ENCODE peak calls at places on chromosome 22, in ten cellular contexts. H is stomach, N is body of pancreas, S is H54, F is Peyer's patch, I is A549, U is GM12891, Z is upper lobe of left lung, R is transverse colon, B is lower leg skin. Q is an unnamed sample.

GRCh38 chr22:48222742-48223487 is 1460.5 kb downstream of the TBC1D22A start:
- DNase-seq in I (no peak), B (peak), F (peak), U (no peak), S (no peak), H (no peak), Z (no peak), R (no peak), N (no peak), Q (no peak)

GRCh38 chr22:47165338-47165931 is 403.0 kb downstream of the TBC1D22A start:
- DNase-seq in S (no peak), I (no peak), H (no peak), F (peak), N (peak), B (peak), U (no peak), R (peak), Z (peak), Q (no peak)

GRCh38 chr22:45496451-45496941 is 6.2 kb upstream of the FBLN1 start:
- DNase-seq in F (peak), N (no peak), Z (no peak), U (no peak), H (no peak), I (no peak), S (no peak), B (no peak), R (no peak), Q (no peak)

GRCh38 chr22:44396021-44396726 is 83.4 kb upstream of the SHISAL1 start:
- DNase-seq in H (peak), U (no peak), F (peak), I (no peak), S (no peak), Z (no peak), N (peak), R (no peak), B (peak), Q (no peak)

GRCh38 chr22:50157976-50158375 is 12.6 kb upstream of the PANX2 start:
- DNase-seq in B (peak), F (peak), N (no peak), Z (peak), U (no peak), H (peak), R (peak), I (no peak), S (no peak), Q (no peak)

GRCh38 chr22:47446821-47447810 is 684.7 kb downstream of the TBC1D22A start:
- DNase-seq in I (no peak), N (no peak), F (peak), Z (no peak), B (peak), S (no peak), R (no peak), U (no peak), H (no peak), Q (no peak)

GRCh38 chr22:40009953-40010751 is 15.4 kb downstream of the FAM83F start:
- DNase-seq in S (no peak), F (no peak), U (no peak), R (no peak), I (no peak), Z (no peak), B (no peak), H (no peak), N (no peak), Q (no peak)

GRCh38 chr22:27107005-27107404 is 449.6 kb downstream of the MIAT start:
- DNase-seq in H (no peak), B (no peak), F (no peak), N (no peak), Z (no peak), U (no peak), S (no peak), I (no peak), R (no peak), Q (no peak)

GRCh38 chr22:44259366-44260215 is 53.2 kb downstream of the SHISAL1 start:
- DNase-seq in Z (peak), F (peak), B (peak), N (no peak), U (no peak), S (no peak), I (no peak), R (no peak), H (no peak), Q (no peak)

GRCh38 chr22:37054078-37054440 is 2.5 kb downstream of the KCTD17 start:
- DNase-seq in U (no peak), N (no peak), Z (no peak), I (no peak), B (no peak), S (no peak), H (no peak), F (no peak), R (no peak), Q (no peak)

GRCh38 chr22:23565288-23565941 is 14.7 kb downstream of the IGLL1 start:
- DNase-seq in U (no peak), B (no peak), N (no peak), F (no peak), Z (no peak), H (no peak), I (peak), R (peak), S (no peak), Q (peak)

GRCh38 chr22:43849731-43850130 is 12.6 kb downstream of the SULT4A1 start:
- DNase-seq in I (no peak), H (no peak), N (no peak), F (peak), U (no peak), Z (no peak), S (no peak), R (no peak), B (peak), Q (no peak)

GRCh38 chr22:49394116-49394785 is 433.4 kb downstream of the BRD1 start:
- DNase-seq in F (no peak), R (no peak), I (no peak), U (no peak), Z (no peak), H (no peak), S (no peak), B (no peak), N (no peak), Q (no peak)

GRCh38 chr22:49048591-49048990 is 779.1 kb downstream of the BRD1 start:
- DNase-seq in B (no peak), H (no peak), R (no peak), I (no peak), U (no peak), F (no peak), S (no peak), N (no peak), Z (no peak), Q (no peak)

GRCh38 chr22:43346521-43346929 is 3.4 kb upstream of the SCUBE1 start:
- DNase-seq in F (peak), U (peak), H (peak), Z (peak), R (peak), B (peak), I (peak), S (no peak), N (peak), Q (peak)

DNA sequence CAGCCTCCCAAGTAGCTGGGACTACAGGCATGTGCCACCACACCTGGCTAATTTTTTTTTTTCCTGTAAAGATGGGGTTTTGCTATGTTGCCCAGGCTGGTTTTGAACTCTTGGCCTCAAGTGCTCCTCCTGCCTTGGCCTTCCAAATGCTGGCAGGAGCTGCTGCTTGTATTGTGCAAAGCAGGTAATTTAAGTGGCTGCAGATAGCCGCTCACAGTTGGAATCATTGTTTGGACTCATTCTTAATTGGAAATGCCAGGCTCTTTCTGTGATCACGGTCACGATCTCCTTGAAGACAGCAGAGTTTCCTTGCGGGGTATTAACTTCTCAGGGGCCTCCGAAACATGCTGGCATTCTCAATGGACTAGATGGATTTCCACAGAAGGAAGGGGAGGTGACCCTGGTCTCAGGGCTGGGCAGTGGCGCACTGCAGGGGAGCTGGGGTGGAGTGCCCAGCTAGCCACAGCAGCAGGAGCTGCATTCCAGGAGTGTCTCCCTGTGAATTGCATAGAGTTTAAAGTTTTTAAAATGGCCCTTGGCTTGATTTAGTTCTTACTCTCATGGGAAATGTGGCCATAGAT is 136.1 kb downstream of the MORC2 start:
- DNase-seq in S (no peak), Z (no peak), N (no peak), I (no peak), H (no peak), F (peak), U (no peak), B (peak), R (no peak), Q (no peak)
- TF ChIP-seq POLR2A in S (no peak), Z (no peak), N (no peak), I (no peak), H (no peak), F (no peak), U (no peak), B (no peak), R (no peak), Q (no peak)

GRCh38 chr22:20204821-20205220 is 54.0 kb upstream of the CCDC188 start:
- DNase-seq in U (no peak), I (no peak), B (no peak), R (no peak), N (no peak), H (no peak), S (no peak), Z (no peak), F (no peak), Q (no peak)

GRCh38 chr22:20207277-20208025 is 56.6 kb upstream of the CCDC188 start:
- DNase-seq in N (no peak), U (no peak), B (no peak), F (no peak), H (no peak), R (no peak), S (no peak), I (no peak), Z (no peak), Q (no peak)

GRCh38 chr22:20206709-20207215 is 55.9 kb upstream of the CCDC188 start:
- DNase-seq in H (peak), R (peak), I (peak), N (peak), S (peak), U (no peak), B (no peak), F (peak), Z (peak), Q (no peak)

GRCh38 chr22:20205464-20205963 is 54.7 kb upstream of the CCDC188 start:
- DNase-seq in U (no peak), H (no peak), I (no peak), B (no peak), R (no peak), S (no peak), N (no peak), Z (no peak), F (no peak), Q (no peak)

GRCh38 chr22:20205964-20206708 is 55.3 kb upstream of the CCDC188 start:
- DNase-seq in F (peak), I (peak), Z (peak), R (peak), B (peak), N (peak), S (peak), U (peak), H (peak), Q (peak)
- TF ChIP-seq POLR2A in F (peak), I (peak), Z (peak), R (peak), B (no peak), N (peak), S (peak), U (no peak), H (peak), Q (peak)

DNA sequence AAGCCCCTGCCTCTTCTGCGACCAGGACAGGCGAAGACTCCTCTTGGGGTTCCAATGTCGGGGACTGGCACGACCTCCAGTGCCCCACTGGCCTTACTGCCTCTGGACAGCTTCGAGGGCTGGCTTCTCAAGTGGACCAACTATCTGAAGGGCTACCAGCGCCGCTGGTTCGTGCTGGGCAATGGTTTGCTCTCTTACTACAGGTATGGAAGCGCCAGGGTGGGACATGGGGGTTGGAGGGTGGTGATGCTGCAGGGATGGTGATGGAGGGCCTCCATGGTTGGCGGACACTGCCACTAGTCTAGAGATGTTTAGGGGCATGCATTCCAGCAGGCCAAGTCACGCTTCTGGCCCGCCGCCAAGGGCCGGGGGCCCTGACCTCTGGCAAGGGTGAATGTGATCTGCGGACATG is 683 bp downstream of the OSBP2 start:
- DNase-seq in R (no peak), I (no peak), F (no peak), H (no peak), S (no peak), Z (peak), N (peak), U (no peak), B (peak), Q (no peak)
- TF ChIP-seq POLR2A in R (no peak), I (no peak), F (no peak), H (no peak), S (no peak), Z (no peak), N (no peak), U (no peak), B (no peak), Q (no peak)

GRCh38 chr22:35742342-35743100 is 24.8 kb downstream of the APOL5 start:
- DNase-seq in B (no peak), Z (no peak), I (peak), N (no peak), S (peak), F (no peak), U (no peak), H (no peak), R (no peak), Q (peak)
- TF ChIP-seq POLR2A in B (no peak), Z (no peak), I (no peak), N (no peak), S (no peak), F (no peak), U (no peak), H (no peak), R (no peak), Q (peak)

GRCh38 chr22:28772633-28773460 is at the start of gene CCDC117:
- DNase-seq in H (peak), U (peak), B (peak), I (peak), F (peak), Z (peak), S (peak), R (peak), N (peak), Q (peak)
- TF ChIP-seq POLR2A in H (no peak), U (peak), B (peak), I (peak), F (peak), Z (peak), S (peak), R (peak), N (peak), Q (peak)

GRCh38 chr22:41530612-41531421 is 13.5 kb downstream of the POLR3H start:
- DNase-seq in B (no peak), S (no peak), I (no peak), F (no peak), R (no peak), H (no peak), Z (no peak), U (no peak), N (no peak), Q (no peak)
- TF ChIP-seq POLR2A in B (no peak), S (no peak), I (no peak), F (no peak), R (no peak), H (no peak), Z (no peak), U (no peak), N (no peak), Q (no peak)

DNA sequence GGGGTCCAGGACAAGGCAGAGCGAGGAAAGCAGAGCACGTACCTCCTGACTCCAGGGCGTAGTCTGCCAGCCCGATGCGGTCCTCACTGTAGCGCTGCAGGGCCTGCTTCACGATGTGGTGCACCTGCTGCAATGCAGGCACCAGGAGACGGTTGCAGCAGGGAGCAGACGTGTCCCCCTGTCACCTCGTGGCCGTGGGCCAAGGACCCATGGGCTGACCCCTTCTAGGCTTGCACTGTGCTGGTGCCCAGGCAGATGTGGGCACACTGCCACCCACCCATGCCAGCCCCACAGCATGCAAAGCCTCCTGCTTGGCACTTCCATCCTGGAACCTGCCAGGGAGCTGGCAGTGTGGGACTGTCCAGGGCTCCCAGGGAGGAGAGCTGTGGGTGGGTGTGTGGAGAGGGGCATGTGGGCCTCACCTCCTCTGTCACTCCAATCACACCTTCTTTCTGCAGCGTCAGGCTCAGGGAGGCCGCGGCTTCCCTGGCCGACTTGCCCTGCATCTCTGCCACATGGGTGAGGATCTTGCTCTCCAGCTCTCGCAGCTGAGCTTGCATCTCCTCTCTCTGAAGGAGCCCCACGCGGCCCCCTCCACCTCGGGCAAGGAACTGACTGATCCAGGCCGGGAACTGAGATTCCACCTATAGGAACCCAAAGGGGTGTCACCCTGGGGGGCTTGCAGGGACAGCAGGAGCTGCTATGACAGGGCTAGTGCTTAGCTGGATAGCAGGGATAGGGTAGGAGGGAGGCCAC is 16.3 kb downstream of the SUN2 start:
- DNase-seq in N (no peak), I (no peak), B (no peak), F (no peak), R (no peak), H (no peak), U (no peak), S (no peak), Z (no peak), Q (no peak)
- TF ChIP-seq POLR2A in N (no peak), I (no peak), B (no peak), F (no peak), R (no peak), H (no peak), U (peak), S (no peak), Z (no peak), Q (no peak)